ENCODE peak calls at places on chromosomes 16 and 17, in six cellular contexts. F is HFFc6, V is heart right ventricle, H is HCT116, A is fibroblast of pulmonary artery, T is MCF 10A. G is an unnamed sample.

GRCh38 chr17:2064147-2064489 is 9.2 kb downstream of the HIC1 start:
- DNase-seq in T (no peak), V (no peak), F (no peak), A (no peak), H (no peak), G (no peak)

GRCh38 chr17:4541328-4542002 is 13.7 kb downstream of the MYBBP1A start:
- DNase-seq in A (no peak), T (no peak), H (no peak), V (no peak), F (no peak), G (no peak)

GRCh38 chr16:87178977-87179376 is 138.2 kb downstream of the C16orf95 start:
- DNase-seq in T (peak; percentile 71), F (peak; percentile 9), A (peak; percentile 88), H (no peak), V (peak; percentile 59), G (peak; percentile 13)

GRCh38 chr16:82152641-82153094 is 17.4 kb downstream of the MPHOSPH6 start:
- DNase-seq in V (no peak), T (no peak), A (no peak), F (peak; percentile 8), H (no peak), G (no peak)

GRCh38 chr16:3317315-3317999 is 12.2 kb downstream of the ZNF75A start:
- DNase-seq in F (no peak), A (peak; percentile 35), V (no peak), T (peak; percentile 8), H (no peak), G (peak; percentile 13)

GRCh38 chr16:1976951-1977874 is 4.1 kb downstream of the NOXO1 start:
- DNase-seq in V (no peak), H (no peak), A (no peak), F (no peak), T (no peak), G (no peak)

GRCh38 chr16:88957887-88958577 is 19.0 kb downstream of the CBFA2T3 start:
- DNase-seq in V (no peak), F (no peak), T (no peak), A (no peak), H (no peak), G (no peak)

GRCh38 chr16:48277158-48277557 is 29.8 kb upstream of the ABCC11 start:
- DNase-seq in V (no peak), H (no peak), T (peak; percentile 23), A (no peak), F (no peak), G (peak; percentile 29)

GRCh38 chr16:74321356-74321755 is 24.7 kb downstream of the PSMD7 start:
- DNase-seq in H (no peak), V (no peak), A (no peak), T (no peak), F (no peak), G (no peak)

GRCh38 chr16:88655733-88656281 is 5.0 kb upstream of the CYBA start:
- DNase-seq in V (no peak), F (no peak), H (no peak), A (no peak), T (no peak), G (no peak)

GRCh38 chr17:42488032-42488431 is 29.4 kb downstream of the ATP6V0A1 start:
- DNase-seq in A (no peak), T (no peak), F (no peak), V (no peak), H (no peak), G (no peak)

GRCh38 chr17:29205047-29205446 is 24.8 kb upstream of the MYO18A start:
- DNase-seq in F (no peak), V (peak; percentile 11), A (no peak), T (no peak), H (no peak), G (no peak)

GRCh38 chr17:50177983-50178834 is 12.4 kb downstream of the SGCA start:
- DNase-seq in H (peak; percentile 90), V (peak; percentile 89), A (peak; percentile 95), F (peak; percentile 97), T (peak; percentile 98), G (peak; percentile 100)

GRCh38 chr17:10815318-10815717 is 11.4 kb upstream of the TMEM238L start:
- DNase-seq in A (no peak), V (no peak), F (no peak), H (no peak), T (no peak), G (no peak)

DNA sequence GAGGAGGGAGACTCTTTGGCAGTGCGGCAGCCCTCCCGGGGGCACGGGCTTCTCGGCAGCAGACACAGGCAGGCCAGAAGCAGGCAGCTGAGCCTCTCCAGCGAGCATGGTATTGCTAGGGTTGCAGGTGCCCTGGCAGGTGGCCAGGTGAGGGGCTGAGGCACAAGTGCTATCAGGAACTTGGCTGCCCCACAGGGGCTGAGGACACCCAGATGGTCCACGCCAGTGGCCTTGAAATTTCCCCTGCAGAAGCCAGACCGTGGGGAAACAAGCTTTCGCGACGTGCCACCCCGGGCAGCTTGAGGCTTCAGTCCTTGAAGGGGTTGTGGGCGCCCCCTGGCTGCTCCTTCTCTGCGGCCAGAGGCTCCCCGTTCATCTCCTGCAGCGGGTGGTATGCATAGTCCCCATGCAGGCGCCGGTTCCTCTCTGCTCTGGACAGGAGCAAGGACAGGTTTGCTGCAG is 8.5 kb downstream of the NAGPA start:
- DNase-seq in A (peak; percentile 23), H (no peak), T (peak; percentile 10), F (no peak), V (peak; percentile 33), G (no peak)
- TF ChIP-seq CTCF in A (peak; percentile 33), H (no peak), T (no peak), F (peak; percentile 48), V (peak; percentile 37), G (peak; percentile 16)

GRCh38 chr17:19380551-19381284 is 2.4 kb downstream of the MAPK7 start:
- DNase-seq in H (no peak), T (no peak), A (no peak), V (no peak), F (no peak), G (no peak)
- TF ChIP-seq CTCF in H (no peak), T (no peak), A (no peak), V (no peak), F (no peak), G (no peak)

GRCh38 chr16:67342616-67343015 is 16.0 kb downstream of the LRRC36 start:
- DNase-seq in V (no peak), A (no peak), F (no peak), H (no peak), T (no peak), G (no peak)

GRCh38 chr16:67341250-67341649 is 14.6 kb downstream of the LRRC36 start:
- DNase-seq in A (no peak), H (no peak), V (no peak), F (no peak), T (no peak), G (no peak)

GRCh38 chr16:67336111-67336510 is 9.5 kb downstream of the LRRC36 start:
- DNase-seq in T (no peak), F (no peak), H (no peak), V (no peak), A (no peak), G (no peak)

GRCh38 chr16:67336646-67337045 is 10.0 kb downstream of the LRRC36 start:
- DNase-seq in A (no peak), H (no peak), V (no peak), F (no peak), T (no peak), G (peak; percentile 73)

GRCh38 chr16:67339453-67339852 is 12.8 kb downstream of the LRRC36 start:
- DNase-seq in A (peak; percentile 56), H (peak; percentile 18), T (peak; percentile 23), F (peak; percentile 9), V (no peak), G (peak; percentile 28)
- TF ChIP-seq CTCF in A (peak; percentile 39), H (peak; percentile 76), T (peak; percentile 24), F (peak; percentile 57), V (no peak), G (no peak)

DNA sequence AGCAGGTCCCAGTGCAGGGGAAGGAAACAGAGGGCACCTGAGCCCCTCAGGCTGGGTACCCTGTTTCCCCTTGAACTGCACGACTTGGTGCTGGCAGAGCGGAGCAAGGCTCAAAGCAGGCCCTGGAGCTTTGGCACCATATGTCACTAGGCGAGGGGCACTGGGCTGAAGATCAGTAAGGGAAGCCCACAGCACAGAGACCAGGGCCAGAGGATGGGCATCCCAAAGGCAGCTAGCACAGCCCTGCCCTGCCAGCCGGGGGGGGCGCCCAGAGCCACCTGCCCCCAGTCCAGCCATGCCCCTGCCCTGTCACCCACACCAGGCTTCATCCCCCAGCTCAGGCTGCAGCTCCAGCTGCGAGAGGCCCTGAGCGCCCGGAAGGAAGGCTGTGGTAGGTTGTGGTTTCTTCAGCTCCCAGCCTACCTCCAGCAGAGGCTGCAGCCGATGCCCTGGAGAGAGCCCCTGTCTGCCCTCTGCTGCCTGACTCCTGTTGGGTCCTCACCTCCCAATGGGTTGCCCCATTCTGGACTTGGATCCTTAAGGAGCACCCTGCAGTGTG is 10.9 kb downstream of the NHERF1 start:
- DNase-seq in V (no peak), F (no peak), A (no peak), H (no peak), T (no peak), G (no peak)
- TF ChIP-seq CTCF in V (no peak), F (no peak), A (no peak), H (no peak), T (no peak), G (peak; percentile 5)

DNA sequence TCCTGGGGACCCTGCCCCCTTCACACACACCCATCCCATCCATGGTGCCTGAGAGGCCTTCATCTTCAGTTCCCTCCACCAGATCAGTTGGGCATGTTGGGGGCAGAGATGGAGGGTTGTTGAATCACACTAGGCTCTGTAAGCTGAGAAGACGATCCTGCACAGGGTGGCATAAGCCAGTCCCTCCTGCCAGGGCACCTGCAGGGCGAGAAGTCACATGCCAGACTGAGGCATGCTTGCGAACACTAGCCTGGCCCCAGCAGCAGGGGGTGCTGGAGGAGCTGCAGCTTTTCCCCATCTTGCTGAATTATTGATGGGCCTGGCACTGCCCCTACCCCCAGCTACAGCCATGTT is 6.1 kb upstream of the TBX2 start:
- DNase-seq in H (no peak), T (peak; percentile 74), F (no peak), A (no peak), V (no peak), G (peak; percentile 36)
- TF ChIP-seq CTCF in H (no peak), T (no peak), F (peak; percentile 64), A (peak; percentile 25), V (no peak), G (peak; percentile 35)

GRCh38 chr16:8632675-8633182 is 11.2 kb downstream of the METTL22 start:
- DNase-seq in A (no peak), T (no peak), V (peak; percentile 34), H (no peak), F (no peak), G (no peak)

GRCh38 chr16:8631373-8631772 is 9.9 kb downstream of the METTL22 start:
- DNase-seq in T (no peak), F (no peak), A (no peak), V (no peak), H (no peak), G (no peak)

GRCh38 chr16:8639694-8640093 is 18.2 kb downstream of the METTL22 start:
- DNase-seq in T (no peak), H (no peak), F (no peak), A (no peak), V (no peak), G (no peak)

GRCh38 chr16:8631818-8632217 is 10.3 kb downstream of the METTL22 start:
- DNase-seq in T (no peak), A (no peak), F (no peak), V (no peak), H (no peak), G (no peak)

GRCh38 chr16:8634991-8635736 is 13.7 kb downstream of the METTL22 start:
- DNase-seq in H (no peak), A (peak; percentile 57), V (no peak), T (no peak), F (peak; percentile 33), G (peak; percentile 35)
- TF ChIP-seq CTCF in H (peak; percentile 97), A (peak; percentile 92), V (no peak), T (peak; percentile 31), F (peak; percentile 77), G (peak; percentile 83)

G was measured in bronchial epithelial cell.